ENCODE peak calls at places on chromosomes 13 and 19, in eight cellular contexts. V is Peyer's patch, W is HCEC 1CT, C is SHP77 treated with DMSO at 0.1 percent for 48 hours, P is right atrium auricular region, U is NCI-H2107, E is ACHN, D is spleen. O is an unnamed sample.

GRCh38 chr19:982567-983170 is 1.5 kb upstream of the WDR18 start:
- DNase-seq in W (peak), U (no peak), C (no peak), P (peak), E (peak), V (peak), D (peak), O (peak)

GRCh38 chr13:37173214-37173613 is 67.8 kb upstream of the CSNK1A1L start:
- DNase-seq in D (no peak), P (no peak), W (peak), U (no peak), C (no peak), V (no peak), E (no peak), O (no peak)

GRCh38 chr13:48412100-48412556 is 785 bp downstream of the LPAR6 start:
- DNase-seq in V (no peak), W (peak), C (no peak), D (no peak), E (peak), P (no peak), U (no peak), O (no peak)

GRCh38 chr13:27712421-27712820 is 79.9 kb upstream of the GSX1 start:
- DNase-seq in U (no peak), P (no peak), D (no peak), V (peak), W (no peak), C (no peak), E (peak), O (peak)

GRCh38 chr13:28493740-28494536 is 990 bp downstream of the FLT1 start:
- DNase-seq in D (peak), V (no peak), E (no peak), W (no peak), P (no peak), U (no peak), C (no peak), O (no peak)

GRCh38 chr13:110664074-110664473 is 41.8 kb downstream of the CARS2 start:
- DNase-seq in V (no peak), P (no peak), C (no peak), W (no peak), D (peak), U (no peak), E (no peak), O (no peak)

GRCh38 chr13:43116242-43116641 is 92.9 kb downstream of the DNAJC15 start:
- DNase-seq in D (no peak), V (no peak), U (no peak), E (no peak), W (no peak), C (no peak), P (no peak), O (no peak)

GRCh38 chr13:30175166-30175565 is 132.2 kb downstream of the KATNAL1 start:
- DNase-seq in U (no peak), P (no peak), D (no peak), C (no peak), V (no peak), E (no peak), W (no peak), O (no peak)

GRCh38 chr19:33344210-33344609 is 29.3 kb upstream of the CEBPG start:
- DNase-seq in D (no peak), V (no peak), U (no peak), P (no peak), C (no peak), W (no peak), E (no peak), O (no peak)

GRCh38 chr13:66264976-66265375 is 965.2 kb downstream of the PCDH9 start:
- DNase-seq in U (no peak), C (no peak), E (peak), W (no peak), D (no peak), P (no peak), V (no peak), O (no peak)

GRCh38 chr19:54551950-54552912 is 21.4 kb upstream of the LILRA2 start:
- DNase-seq in V (no peak), W (no peak), U (no peak), E (no peak), C (no peak), P (no peak), D (no peak), O (peak)

GRCh38 chr19:15280915-15281683 is 48.9 kb upstream of the EPHX3 start:
- DNase-seq in W (peak), V (peak), C (peak), E (peak), D (no peak), P (peak), U (peak), O (peak)

GRCh38 chr13:104773775-104774174 is 1707.6 kb upstream of the SLC10A2 start:
- DNase-seq in W (no peak), V (no peak), P (no peak), C (peak), E (peak), D (no peak), U (no peak), O (no peak)

GRCh38 chr19:8806661-8807060 is 25.4 kb downstream of the ZNF558 start:
- DNase-seq in D (no peak), V (no peak), U (no peak), C (no peak), W (no peak), P (no peak), E (no peak), O (no peak)

GRCh38 chr19:28608292-28608691 is 604.7 kb downstream of the UQCRFS1 start:
- DNase-seq in P (peak), D (no peak), C (no peak), V (no peak), U (no peak), W (no peak), E (no peak), O (no peak)

GRCh38 chr19:52601025-52601973 is 31.2 kb downstream of the ZNF701 start:
- DNase-seq in D (peak), E (no peak), W (peak), V (peak), U (peak), P (peak), C (no peak), O (peak)

GRCh38 chr13:35164324-35164932 is 222.4 kb downstream of the NBEA start:
- DNase-seq in U (peak), E (peak), P (no peak), D (no peak), W (peak), C (peak), V (no peak), O (no peak)

GRCh38 chr13:20142019-20142926 is 18.6 kb downstream of the GJA3 start:
- DNase-seq in W (no peak), U (no peak), P (peak), V (no peak), D (no peak), E (no peak), C (no peak), O (no peak)

GRCh38 chr19:17318966-17319365 is 9.6 kb downstream of the DDA1 start:
- DNase-seq in P (no peak), C (no peak), D (no peak), U (no peak), V (no peak), E (no peak), W (no peak), O (no peak)

GRCh38 chr13:72384879-72385278 is 342.6 kb downstream of the MZT1 start:
- DNase-seq in W (no peak), D (no peak), V (no peak), C (no peak), P (no peak), E (no peak), U (no peak), O (peak)

GRCh38 chr19:33210266-33210940 is 15.2 kb downstream of the SLC7A10 start:
- DNase-seq in W (no peak), U (no peak), V (no peak), E (no peak), C (no peak), P (no peak), D (no peak), O (no peak)

GRCh38 chr13:73096173-73097117 is 37.6 kb downstream of the KLF5 start:
- DNase-seq in U (no peak), D (no peak), C (no peak), W (no peak), E (no peak), V (no peak), P (no peak), O (no peak)

GRCh38 chr19:50384685-50385535 is 763 bp downstream of the POLD1 start:
- DNase-seq in U (no peak), E (no peak), P (no peak), V (no peak), W (peak), D (no peak), C (no peak), O (no peak)

GRCh38 chr19:52935434-52935833 is 12.2 kb upstream of the ZNF888 start:
- DNase-seq in D (no peak), U (no peak), E (no peak), W (peak), P (no peak), C (no peak), V (no peak), O (no peak)

GRCh38 chr13:32314968-32315254 is 252 bp downstream of the ZAR1L start:
- DNase-seq in E (peak), V (peak), U (no peak), C (peak), D (no peak), P (peak), W (peak), O (peak)

GRCh38 chr19:54606891-54607781 is 13.7 kb downstream of the LILRA1 start:
- DNase-seq in U (no peak), C (no peak), W (no peak), V (no peak), E (no peak), P (no peak), D (peak), O (no peak)

O was measured in adrenal gland.